ENCODE peak calls at places on chromosome 11, in nine cellular contexts. O is tibial artery; R is germinal center; P is C1 segment of cervical spinal cord; M is activated T-helper 1 cell treated with anti-CD3 and anti-CD28 coated beads, Interleukin-12 subunit alpha, Interleukin-12 subunit beta, Interleukin-2, Interleukin-4 antibody, amounts not matched to agents 30 ng/mL and 10 ng/mL and 1 ng/mL, durations not matched to agents 14 hours and 24 hours and 36 hours; X is NCI-H748 treated with DMSO at 0.1 percent for 48 hours; F is activated gamma-delta T cell treated with Interleukin-2 at 50 U/mL for 16 hours; S is activated CD4-positive, alpha-beta T cell treated with anti-CD3 and anti-CD28 coated beads for 24 hours; G is activated effector memory CD4-positive, alpha-beta T cell treated with Interleukin-2 at 50 U/mL for 16 hours. N is an unnamed sample.

GRCh38 chr11:109914038-109914437 is 179.2 kb upstream of the ZC3H12C start:
- DNase-seq in O (no peak), X (no peak), F (no peak), G (no peak), S (no peak), M (no peak), R (no peak), P (no peak), N (no peak)

GRCh38 chr11:65417702-65418430 is 4.7 kb upstream of the NEAT1 start:
- DNase-seq in M (peak), O (peak), S (no peak), F (peak), G (peak), R (peak), X (no peak), P (peak), N (peak)

GRCh38 chr11:118290923-118291322 is 13.6 kb upstream of the CD3E start:
- DNase-seq in G (peak), S (no peak), X (peak), R (no peak), M (peak), O (no peak), F (peak), P (no peak), N (peak)

GRCh38 chr11:120302001-120302805 is 22.9 kb upstream of the TLCD5 start:
- DNase-seq in P (no peak), O (no peak), F (no peak), G (no peak), M (no peak), S (no peak), X (no peak), R (no peak), N (no peak)

GRCh38 chr11:6735306-6735705 is 36.5 kb downstream of the OR2AG2 start:
- DNase-seq in M (no peak), F (no peak), O (no peak), P (no peak), G (no peak), S (no peak), X (no peak), R (no peak), N (no peak)

GRCh38 chr11:111465400-111465799 is 46.8 kb downstream of the BTG4 start:
- DNase-seq in O (no peak), F (no peak), G (no peak), S (no peak), P (no peak), R (no peak), X (no peak), M (no peak), N (no peak)

GRCh38 chr11:32466279-32466915 is 31.1 kb upstream of the WT1 start:
- DNase-seq in R (no peak), O (no peak), G (no peak), P (no peak), M (no peak), S (no peak), F (no peak), X (no peak), N (no peak)

GRCh38 chr11:67441731-67442401 is 1.4 kb downstream of the CORO1B start:
- DNase-seq in O (peak), M (no peak), X (no peak), F (no peak), P (no peak), G (no peak), S (no peak), R (no peak), N (peak)

GRCh38 chr11:61815790-61816735 is 740 bp downstream of the FADS1 start:
- DNase-seq in M (peak), G (peak), R (peak), F (peak), X (peak), P (peak), O (peak), S (no peak), N (no peak)

GRCh38 chr11:68569357-68569756 is 108.8 kb downstream of the PPP6R3 start:
- DNase-seq in O (no peak), M (no peak), P (no peak), F (no peak), R (no peak), X (no peak), S (no peak), G (no peak), N (no peak)

GRCh38 chr11:69234740-69235710 is 58.9 kb upstream of the MYEOV start:
- DNase-seq in O (no peak), X (no peak), G (no peak), S (no peak), F (no peak), R (no peak), P (no peak), M (no peak), N (peak)

GRCh38 chr11:8732276-8732675 is 49.7 kb downstream of the RPL27A start:
- DNase-seq in P (no peak), R (peak), M (no peak), G (no peak), O (no peak), X (no peak), F (no peak), S (no peak), N (peak)

GRCh38 chr11:117456027-117456720 is 128.5 kb downstream of the CEP164 start:
- DNase-seq in S (no peak), R (no peak), O (peak), P (no peak), G (no peak), F (no peak), M (no peak), X (no peak), N (no peak)

GRCh38 chr11:35969089-35970046 is 25.5 kb downstream of the LDLRAD3 start:
- DNase-seq in R (no peak), M (no peak), X (no peak), P (no peak), O (no peak), G (no peak), S (no peak), F (no peak), N (no peak)

GRCh38 chr11:35144103-35144741 is 5.3 kb downstream of the CD44 start:
- DNase-seq in F (peak), X (no peak), O (no peak), R (peak), S (peak), P (no peak), G (peak), M (peak), N (peak)

GRCh38 chr11:66183581-66184048 is 84.8 kb upstream of the RAB1B start:
- DNase-seq in X (no peak), F (no peak), O (no peak), R (no peak), S (no peak), G (no peak), P (peak), M (no peak), N (peak)

GRCh38 chr11:67563354-67564114 is 20.1 kb upstream of the GSTP1 start:
- DNase-seq in P (no peak), M (no peak), S (no peak), R (no peak), X (no peak), G (no peak), O (no peak), F (no peak), N (no peak)

GRCh38 chr11:6611092-6612007 is 666 bp downstream of the TAF10 start:
- DNase-seq in X (no peak), M (no peak), O (peak), R (peak), P (no peak), S (no peak), G (no peak), F (peak), N (peak)